ENCODE peak calls at places on chromosomes 13 and 19, in five cellular contexts. Z, O, X, A and Q are unnamed samples.

GRCh38 chr19:42427313-42427712 is at the start of gene LIPE:
- DNase-seq in Z (no peak), O (no peak), X (no peak), A (peak), Q (no peak)

GRCh38 chr13:90760639-90761038 is 586.8 kb upstream of the MIR17HG start:
- DNase-seq in Z (no peak), O (no peak), X (no peak), A (no peak), Q (no peak)

GRCh38 chr13:31352467-31352866 is 152.7 kb downstream of the B3GLCT start:
- DNase-seq in Z (no peak), O (no peak), X (peak), A (no peak), Q (no peak)

GRCh38 chr13:48492123-48493075 is 40.5 kb downstream of the RCBTB2 start:
- DNase-seq in Z (no peak), O (peak), X (no peak), A (peak), Q (no peak)

GRCh38 chr19:1789282-1790020 is 22.6 kb downstream of the ATP8B3 start:
- DNase-seq in Z (no peak), O (no peak), X (no peak), A (no peak), Q (no peak)

GRCh38 chr13:111597041-111598017 is 276.9 kb downstream of the TEX29 start:
- DNase-seq in Z (no peak), O (no peak), X (peak), A (no peak), Q (no peak)

GRCh38 chr13:104385409-104385808 is 1319.2 kb upstream of the SLC10A2 start:
- DNase-seq in Z (no peak), O (no peak), X (no peak), A (peak), Q (no peak)

GRCh38 chr13:79779761-79780160 is 298.8 kb downstream of the NDFIP2 start:
- DNase-seq in Z (no peak), O (peak), X (no peak), A (peak), Q (peak)

GRCh38 chr19:38736413-38737280 is 7.6 kb downstream of the CAPN12 start:
- DNase-seq in Z (peak), O (peak), X (peak), A (peak), Q (no peak)

GRCh38 chr13:69168436-69168835 is 939.2 kb upstream of the ATXN8OS start:
- DNase-seq in Z (no peak), O (no peak), X (no peak), A (no peak), Q (no peak)

GRCh38 chr13:46339035-46339666 is 47.9 kb downstream of the RUBCNL start:
- DNase-seq in Z (no peak), O (peak), X (no peak), A (no peak), Q (no peak)

GRCh38 chr13:73933795-73934194 is 200.4 kb downstream of the KLF12 start:
- DNase-seq in Z (no peak), O (no peak), X (no peak), A (no peak), Q (no peak)

GRCh38 chr19:11698231-11698630 is 40.5 kb downstream of the ZNF823 start:
- DNase-seq in Z (no peak), O (peak), X (no peak), A (no peak), Q (no peak)

GRCh38 chr19:11699931-11700794 is 38.6 kb downstream of the ZNF823 start:
- DNase-seq in Z (no peak), O (peak), X (no peak), A (peak), Q (no peak)

GRCh38 chr19:11693505-11694499 is 44.9 kb downstream of the ZNF823 start:
- DNase-seq in Z (peak), O (peak), X (peak), A (peak), Q (no peak)

GRCh38 chr19:11694533-11695439 is 44.0 kb downstream of the ZNF823 start:
- DNase-seq in Z (peak), O (peak), X (peak), A (peak), Q (peak)

GRCh38 chr19:11697284-11697855 is 41.4 kb downstream of the ZNF823 start:
- DNase-seq in Z (no peak), O (peak), X (no peak), A (no peak), Q (no peak)
- H3K4me2 ChIP-seq in Z (no peak), O (no peak), X (no peak), A (no peak), Q (no peak)

DNA sequence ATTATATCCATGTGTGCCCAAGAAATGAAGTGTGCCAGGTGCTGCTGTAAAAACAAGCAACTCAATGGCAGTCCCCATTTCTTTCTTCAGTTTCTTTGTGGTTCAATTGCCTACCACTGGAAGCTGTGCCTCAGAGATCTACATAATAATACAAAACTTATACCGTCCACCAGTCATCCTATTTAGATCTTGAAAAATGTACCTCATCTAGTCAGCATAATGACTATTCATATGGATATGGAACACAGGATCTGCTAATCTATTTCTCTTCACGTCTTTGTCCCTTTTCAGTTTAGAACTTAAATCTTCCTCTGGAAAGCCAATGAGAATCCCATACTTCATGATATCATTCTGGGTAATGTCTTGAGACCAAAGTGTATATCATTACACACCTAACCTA is 648.4 kb downstream of the PCDH9 start:
- DNase-seq in Z (no peak), O (no peak), X (no peak), A (no peak), Q (no peak)
- H2BK12ac ChIP-seq in Z (no peak), O (no peak), X (no peak), A (no peak), Q (no peak)

DNA sequence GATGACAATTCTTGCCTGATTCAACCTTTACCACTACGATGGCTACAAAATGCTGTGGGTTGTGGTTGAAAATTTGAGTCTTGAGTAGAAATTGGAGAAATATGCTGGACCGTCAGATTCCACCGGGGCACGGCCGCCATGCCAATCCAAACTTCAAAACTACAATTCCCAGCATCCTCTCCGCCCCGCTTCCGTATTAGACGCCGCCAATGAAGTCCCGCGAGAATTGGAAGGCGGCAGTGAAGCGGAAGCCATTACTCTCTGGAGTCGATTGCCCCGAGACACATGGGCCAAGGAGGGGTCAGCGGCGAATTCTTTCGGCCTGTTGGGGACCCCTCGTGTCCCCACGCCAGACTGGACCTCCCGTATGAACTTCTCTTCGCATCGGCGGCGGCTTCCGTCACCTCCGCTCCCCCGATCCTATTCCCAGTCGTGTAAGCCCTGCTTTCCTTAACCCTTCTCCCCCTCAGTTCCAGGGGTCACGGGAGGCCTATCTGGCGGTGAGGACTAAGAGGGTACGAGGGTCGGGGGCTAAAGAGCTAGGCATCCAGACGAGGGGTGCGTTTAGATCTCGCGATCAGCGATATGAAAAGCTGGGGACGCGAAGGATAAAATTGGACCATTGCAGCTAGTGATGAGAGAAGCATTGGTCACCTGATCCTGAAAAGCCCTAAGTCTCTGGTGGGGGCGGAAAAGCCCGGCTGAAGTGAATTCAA is at the start of gene ZNF317:
- DNase-seq in Z (peak), O (peak), X (peak), A (peak), Q (peak)
- H3K27ac ChIP-seq in Z (peak), O (no peak), X (no peak), A (no peak), Q (no peak)

GRCh38 chr13:50243926-50244325 is 228.7 kb downstream of the KCNRG start:
- DNase-seq in Z (no peak), O (no peak), X (no peak), A (no peak), Q (no peak)
- H3K4me2 ChIP-seq in Z (no peak), O (no peak), X (no peak), A (no peak), Q (no peak)

GRCh38 chr19:33953023-33953422 is 156.4 kb downstream of the KCTD15 start:
- DNase-seq in Z (peak), O (no peak), X (no peak), A (no peak), Q (no peak)
- H2BK12ac ChIP-seq in Z (no peak), O (no peak), X (no peak), A (no peak), Q (no peak)

GRCh38 chr19:17303167-17303939 is at the start of gene ABHD8:
- DNase-seq in Z (peak), O (peak), X (peak), A (peak), Q (peak)

GRCh38 chr19:17303940-17304267 is 679 bp upstream of the ABHD8 start:
- DNase-seq in Z (no peak), O (no peak), X (no peak), A (no peak), Q (no peak)

GRCh38 chr19:17300992-17301585 is 2.1 kb downstream of the ABHD8 start:
- DNase-seq in Z (no peak), O (no peak), X (no peak), A (no peak), Q (no peak)

GRCh38 chr19:17304386-17305047 is 1.2 kb upstream of the MRPL34 start:
- DNase-seq in Z (no peak), O (peak), X (no peak), A (no peak), Q (no peak)

GRCh38 chr19:17302391-17303166 is 646 bp downstream of the ABHD8 start:
- DNase-seq in Z (peak), O (peak), X (no peak), A (no peak), Q (no peak)
- H3K27ac ChIP-seq in Z (no peak), O (peak), X (no peak), A (no peak), Q (no peak)

GRCh38 chr19:54248016-54248601 is 5.5 kb upstream of the LILRA6 start:
- DNase-seq in Z (no peak), O (peak), X (no peak), A (no peak), Q (no peak)

GRCh38 chr19:54247106-54247930 is 4.7 kb upstream of the LILRA6 start:
- DNase-seq in Z (no peak), O (no peak), X (no peak), A (no peak), Q (no peak)

DNA sequence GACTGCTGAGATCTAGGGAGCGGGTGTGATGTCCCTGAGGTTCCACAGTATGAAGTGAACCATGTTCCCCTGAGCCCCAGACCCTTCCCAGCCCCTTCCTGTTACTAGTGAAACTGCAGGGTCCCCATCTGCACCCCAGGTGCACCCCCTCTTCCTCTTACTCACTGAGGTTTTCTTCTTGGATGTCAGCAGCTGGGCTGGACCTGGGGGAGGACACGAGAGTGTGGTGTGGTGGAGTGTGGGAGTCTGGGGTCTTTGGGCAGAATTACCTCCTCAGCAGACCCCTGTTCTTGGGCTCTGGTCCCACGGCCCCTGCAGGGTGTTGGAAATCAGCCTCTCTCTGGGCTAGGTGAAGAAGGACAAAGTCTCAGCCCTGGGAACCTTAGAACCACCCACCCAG is 3.3 kb upstream of the LILRA6 start:
- DNase-seq in Z (no peak), O (no peak), X (no peak), A (no peak), Q (no peak)
- H3K4me2 ChIP-seq in Z (no peak), O (no peak), X (no peak), A (no peak), Q (no peak)

DNA sequence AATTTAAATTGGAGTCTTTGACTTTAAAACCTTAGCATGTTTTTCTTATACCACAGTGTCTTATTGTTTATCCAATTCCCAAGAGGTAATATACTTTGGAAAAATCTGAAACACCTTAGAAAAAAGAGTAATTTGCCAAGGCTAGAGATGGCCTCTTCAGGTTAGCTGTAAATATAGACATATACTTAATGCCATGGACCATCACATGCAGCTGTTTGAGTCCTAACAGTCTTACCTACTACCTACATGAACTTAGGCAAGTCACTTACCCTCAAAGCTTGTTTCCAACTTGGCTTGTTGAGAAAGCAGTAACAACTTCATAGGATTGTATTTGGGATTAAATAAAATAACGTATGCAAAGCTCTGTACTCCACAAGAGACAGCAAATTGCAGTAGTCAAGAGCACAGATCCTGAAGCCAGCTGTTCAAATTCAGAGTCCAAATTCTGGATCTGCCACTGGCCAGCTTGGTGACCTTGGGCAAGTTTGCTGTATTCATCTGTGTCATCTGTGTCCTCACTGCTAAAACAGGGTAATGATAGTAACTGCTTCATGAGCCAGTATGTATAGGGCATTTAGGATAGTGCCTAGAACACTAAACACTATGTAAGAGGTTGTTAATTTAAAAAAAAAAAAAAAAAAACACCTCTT is 13.2 kb upstream of the SPART start:
- DNase-seq in Z (no peak), O (no peak), X (no peak), A (no peak), Q (no peak)
- H2BK12ac ChIP-seq in Z (no peak), O (no peak), X (no peak), A (no peak), Q (no peak)

GRCh38 chr13:75704194-75704941 is 68.2 kb downstream of the LMO7 start:
- DNase-seq in Z (no peak), O (peak), X (no peak), A (peak), Q (no peak)

GRCh38 chr13:75705908-75706307 is 69.8 kb downstream of the LMO7 start:
- DNase-seq in Z (no peak), O (no peak), X (no peak), A (no peak), Q (no peak)

GRCh38 chr13:75705395-75705794 is 69.3 kb downstream of the LMO7 start:
- DNase-seq in Z (no peak), O (peak), X (no peak), A (peak), Q (no peak)

GRCh38 chr13:75703768-75704167 is 67.6 kb downstream of the LMO7 start:
- DNase-seq in Z (no peak), O (no peak), X (no peak), A (no peak), Q (no peak)

DNA sequence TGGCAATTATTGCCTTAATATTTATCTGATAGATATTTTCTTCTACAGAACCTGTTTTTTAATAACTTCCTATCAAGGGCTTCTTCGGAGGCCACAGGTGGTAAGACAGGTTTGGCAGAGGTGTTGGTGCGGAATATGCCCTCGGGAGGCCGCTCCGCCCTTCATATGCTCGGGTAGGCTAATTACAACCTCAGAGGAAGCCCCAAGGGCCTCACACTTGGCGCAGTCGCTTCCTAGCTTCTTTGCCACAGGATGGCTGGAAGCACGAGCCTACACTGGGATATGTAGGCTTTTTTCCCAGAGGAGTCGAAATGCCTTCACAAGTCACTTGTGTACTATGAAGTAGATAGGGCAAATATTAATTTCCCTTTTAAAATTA is 68.8 kb downstream of the LMO7 start:
- DNase-seq in Z (no peak), O (peak), X (peak), A (no peak), Q (no peak)
- H3K27ac ChIP-seq in Z (no peak), O (no peak), X (no peak), A (no peak), Q (no peak)